ENCODE peak calls at places on chromosomes 12 and 14, in four cellular contexts. One of them, this sample, is unnamed.

GRCh38 chr14:95196268-95196667 is 38.9 kb upstream of the DICER1 start:
- DNase-seq in adrenal gland: no peak
- DNase-seq in prostate gland: no peak
- DNase-seq in testis: no peak
- DNase-seq in this sample: peak; percentile 27

GRCh38 chr12:70691018-70691672 is 53.9 kb upstream of the PTPRB start:
- DNase-seq in adrenal gland: no peak
- DNase-seq in prostate gland: no peak
- DNase-seq in testis: no peak
- DNase-seq in this sample: no peak

GRCh38 chr14:55126932-55127490 is 2.0 kb upstream of the LGALS3 start:
- DNase-seq in adrenal gland: no peak
- DNase-seq in prostate gland: peak; percentile 41
- DNase-seq in testis: no peak
- DNase-seq in this sample: no peak

GRCh38 chr12:21340406-21340805 is 5.7 kb upstream of the SLCO1A2 start:
- DNase-seq in adrenal gland: no peak
- DNase-seq in prostate gland: no peak
- DNase-seq in testis: no peak
- DNase-seq in this sample: no peak

GRCh38 chr14:30907659-30908057 is 33.3 kb downstream of the COCH start:
- DNase-seq in adrenal gland: no peak
- DNase-seq in prostate gland: no peak
- DNase-seq in testis: no peak
- DNase-seq in this sample: peak; percentile 14

GRCh38 chr12:4700621-4701026 is 19.6 kb upstream of the GALNT8 start:
- DNase-seq in adrenal gland: no peak
- DNase-seq in prostate gland: no peak
- DNase-seq in testis: peak; percentile 32
- DNase-seq in this sample: no peak

GRCh38 chr12:126248871-126249403 is 1183.7 kb downstream of the AACS start:
- DNase-seq in adrenal gland: no peak
- DNase-seq in prostate gland: no peak
- DNase-seq in testis: no peak
- DNase-seq in this sample: no peak

GRCh38 chr12:11823043-11823442 is 173.6 kb downstream of the ETV6 start:
- DNase-seq in adrenal gland: no peak
- DNase-seq in prostate gland: no peak
- DNase-seq in testis: no peak
- DNase-seq in this sample: no peak

DNA sequence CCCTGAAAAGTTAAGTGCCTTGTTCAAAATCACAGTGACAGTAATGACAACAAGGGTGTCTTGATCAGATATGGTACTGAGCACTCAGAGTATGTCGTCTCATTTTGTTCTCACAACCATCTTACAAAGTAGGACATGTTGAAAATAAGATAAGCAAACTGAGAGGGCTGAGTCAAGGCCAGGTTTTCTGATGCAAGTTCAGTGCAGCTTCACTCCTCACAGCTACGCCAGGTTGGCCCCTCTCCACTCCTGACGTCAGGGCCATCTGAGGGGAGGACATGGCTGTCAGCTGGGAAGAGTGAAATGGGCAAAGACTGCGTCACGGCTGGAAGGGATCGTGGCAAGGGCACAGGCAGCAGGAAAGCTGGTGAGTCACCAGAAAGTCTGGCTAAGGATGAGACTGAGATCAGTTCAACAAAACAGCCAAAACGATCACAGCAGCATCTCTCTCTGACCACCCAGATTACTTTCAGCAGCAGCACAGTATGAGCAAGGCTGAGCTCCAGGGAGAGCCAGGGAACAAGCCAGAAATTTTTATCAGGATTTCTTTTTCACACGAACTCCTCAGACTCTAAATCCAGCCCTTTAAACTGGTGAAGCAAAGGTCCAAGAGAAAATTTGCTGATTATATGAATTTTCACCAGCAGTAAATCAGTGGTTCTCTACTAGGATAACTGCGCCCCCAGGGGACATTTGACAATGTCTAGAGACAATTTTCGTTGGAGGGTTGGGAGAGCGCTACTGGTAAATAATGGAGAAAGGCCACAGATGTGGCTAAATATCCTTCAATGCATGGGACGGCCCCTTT is 297.9 kb upstream of the AMIGO2 start:
- DNase-seq in adrenal gland: peak; percentile 99
- DNase-seq in prostate gland: no peak
- DNase-seq in testis: peak; percentile 90
- DNase-seq in this sample: peak; percentile 40
- TF ChIP-seq POLR2A in adrenal gland: peak; percentile 73
- TF ChIP-seq POLR2A in prostate gland: no peak
- TF ChIP-seq POLR2A in testis: no peak
- TF ChIP-seq POLR2A in this sample: no peak

GRCh38 chr12:9760699-9761406 is at the start of gene CD69:
- DNase-seq in adrenal gland: no peak
- DNase-seq in prostate gland: no peak
- DNase-seq in testis: peak; percentile 49
- DNase-seq in this sample: peak; percentile 20
- TF ChIP-seq POLR2A in adrenal gland: no peak
- TF ChIP-seq POLR2A in prostate gland: no peak
- TF ChIP-seq POLR2A in testis: no peak
- TF ChIP-seq POLR2A in this sample: peak; percentile 98

DNA sequence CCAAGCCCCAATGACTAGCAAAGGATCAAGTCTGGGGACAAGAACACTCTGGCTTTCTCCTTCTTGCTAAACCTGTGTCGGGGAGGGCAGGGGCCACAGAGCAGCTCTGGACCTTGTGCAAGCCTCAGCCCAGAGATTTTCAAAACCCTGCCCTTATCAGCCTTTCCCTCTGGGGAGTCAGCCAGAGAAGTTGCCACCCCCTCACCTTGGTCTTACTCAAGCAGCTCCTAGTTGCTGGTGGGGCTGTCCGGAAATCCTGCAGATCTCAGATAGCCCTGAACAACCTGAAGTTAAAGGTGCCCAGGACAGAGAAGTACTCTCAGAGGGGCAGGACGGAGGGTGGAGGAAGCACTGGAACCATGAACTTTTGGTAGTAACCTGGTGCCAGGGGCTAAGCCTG is 1.1 kb downstream of the HVCN1 start:
- DNase-seq in adrenal gland: no peak
- DNase-seq in prostate gland: no peak
- DNase-seq in testis: no peak
- DNase-seq in this sample: no peak
- TF ChIP-seq POLR2A in adrenal gland: no peak
- TF ChIP-seq POLR2A in prostate gland: no peak
- TF ChIP-seq POLR2A in testis: no peak
- TF ChIP-seq POLR2A in this sample: no peak

GRCh38 chr14:68476212-68476964 is 316.5 kb downstream of the ZFP36L1 start:
- DNase-seq in adrenal gland: peak; percentile 79
- DNase-seq in prostate gland: no peak
- DNase-seq in testis: no peak
- DNase-seq in this sample: peak; percentile 62
- TF ChIP-seq POLR2A in adrenal gland: no peak
- TF ChIP-seq POLR2A in prostate gland: no peak
- TF ChIP-seq POLR2A in testis: no peak
- TF ChIP-seq POLR2A in this sample: no peak

GRCh38 chr12:6925543-6926279 is 2.0 kb upstream of the ATN1 start:
- DNase-seq in adrenal gland: peak; percentile 79
- DNase-seq in prostate gland: peak; percentile 79
- DNase-seq in testis: peak; percentile 75
- DNase-seq in this sample: no peak
- TF ChIP-seq POLR2A in adrenal gland: peak; percentile 30
- TF ChIP-seq POLR2A in prostate gland: peak; percentile 45
- TF ChIP-seq POLR2A in testis: no peak
- TF ChIP-seq POLR2A in this sample: no peak

This sample was measured in erythroblast.